ENCODE peak calls at places on chromosome 11, in five cellular contexts. X is adrenal gland, R is astrocyte of the cerebellum, G is Calu3, K is glutamatergic neuron. E is an unnamed sample.

GRCh38 chr11:47233989-47234668 is 14.5 kb downstream of the ACP2 start:
- DNase-seq in R (no peak), G (no peak), X (peak), K (no peak), E (no peak)

GRCh38 chr11:118051611-118052461 is 25.0 kb upstream of the TMPRSS4 start:
- DNase-seq in X (peak), R (no peak), G (no peak), K (no peak), E (no peak)

GRCh38 chr11:19226378-19227195 is 14.2 kb downstream of the E2F8 start:
- DNase-seq in X (no peak), R (no peak), K (no peak), G (no peak), E (no peak)

GRCh38 chr11:116976941-116977570 is 121.2 kb downstream of the SIK3 start:
- DNase-seq in G (no peak), X (no peak), K (no peak), R (no peak), E (no peak)

GRCh38 chr11:67367014-67367835 is 6.2 kb downstream of the CLCF1 start:
- DNase-seq in K (no peak), G (no peak), R (no peak), X (no peak), E (no peak)

GRCh38 chr11:111327908-111328624 is 29.7 kb downstream of the POU2AF3 start:
- DNase-seq in G (peak), R (no peak), K (no peak), X (peak), E (no peak)

GRCh38 chr11:60085909-60086308 is 2.6 kb upstream of the MS4A2 start:
- DNase-seq in R (no peak), K (no peak), X (no peak), G (no peak), E (no peak)

GRCh38 chr11:36156486-36157150 is 132.6 kb downstream of the COMMD9 start:
- DNase-seq in R (no peak), G (no peak), X (no peak), K (no peak), E (no peak)

GRCh38 chr11:13963169-13963948 is 836 bp downstream of the SPON1 start:
- DNase-seq in K (peak), R (no peak), X (no peak), G (no peak), E (peak)

GRCh38 chr11:106691807-106692365 is 326.4 kb downstream of the GUCY1A2 start:
- DNase-seq in K (no peak), G (no peak), R (no peak), X (no peak), E (no peak)

GRCh38 chr11:11178671-11179070 is 174.4 kb downstream of the CSNK2A3 start:
- DNase-seq in G (no peak), K (no peak), X (no peak), R (no peak), E (no peak)

GRCh38 chr11:64566042-64566914 is 24.7 kb upstream of the SLC22A12 start:
- DNase-seq in K (peak), X (peak), G (peak), R (peak), E (no peak)

GRCh38 chr11:2714463-2714800 is 14.6 kb upstream of the KCNQ1OT1 start:
- DNase-seq in X (no peak), R (no peak), G (no peak), K (no peak), E (no peak)

GRCh38 chr11:9150944-9151343 is 59.5 kb upstream of the SCUBE2 start:
- DNase-seq in K (no peak), X (no peak), R (no peak), G (no peak), E (no peak)

GRCh38 chr11:69201764-69202370 is 46.1 kb downstream of the SMIM38 start:
- DNase-seq in X (no peak), R (no peak), K (no peak), G (no peak), E (no peak)

GRCh38 chr11:13033760-13034533 is 24.8 kb downstream of the RASSF10 start:
- DNase-seq in X (no peak), R (no peak), K (no peak), G (no peak), E (no peak)

GRCh38 chr11:55726715-55727324 is 46.4 kb upstream of the OR5D13 start:
- DNase-seq in K (no peak), R (no peak), G (no peak), X (no peak), E (no peak)

GRCh38 chr11:64747961-64748715 is 4.2 kb upstream of the RASGRP2 start:
- DNase-seq in K (no peak), R (no peak), X (no peak), G (no peak), E (no peak)

GRCh38 chr11:95716266-95716665 is 73.3 kb downstream of the FAM76B start:
- DNase-seq in R (peak), G (no peak), K (no peak), X (no peak), E (no peak)

GRCh38 chr11:111631666-111632039 is 29.4 kb downstream of the SIK2 start:
- DNase-seq in G (no peak), K (no peak), R (peak), X (no peak), E (no peak)

GRCh38 chr11:78526497-78527146 is 48.0 kb downstream of the NARS2 start:
- DNase-seq in R (no peak), G (no peak), K (no peak), X (no peak), E (no peak)

GRCh38 chr11:88341852-88342251 is 4.3 kb upstream of the CTSC start:
- DNase-seq in G (no peak), X (no peak), R (no peak), K (no peak), E (no peak)

GRCh38 chr11:88042238-88043032 is 132.8 kb downstream of the RAB38 start:
- DNase-seq in K (no peak), X (no peak), R (no peak), G (no peak), E (no peak)

GRCh38 chr11:45106006-45106405 is 40.4 kb upstream of the PRDM11 start:
- DNase-seq in G (no peak), X (no peak), K (no peak), R (no peak), E (no peak)

GRCh38 chr11:18313985-18314763 is 7.8 kb downstream of the HPS5 start:
- DNase-seq in K (no peak), G (no peak), R (no peak), X (peak), E (no peak)

GRCh38 chr11:86888164-86888977 is 66.8 kb downstream of the FZD4 start:
- DNase-seq in K (peak), X (no peak), G (no peak), R (peak), E (no peak)

GRCh38 chr11:129248618-129249017 is 56.5 kb upstream of the ARHGAP32 start:
- DNase-seq in X (no peak), G (no peak), R (no peak), K (no peak), E (no peak)

GRCh38 chr11:73651252-73651651 is 4.9 kb downstream of the PLEKHB1 start:
- DNase-seq in G (no peak), R (no peak), K (no peak), X (no peak), E (no peak)

GRCh38 chr11:387193-387793 is 6.7 kb upstream of the PKP3 start:
- DNase-seq in R (no peak), K (no peak), X (no peak), G (no peak), E (no peak)

GRCh38 chr11:391117-392017 is 2.6 kb upstream of the PKP3 start:
- DNase-seq in R (no peak), X (no peak), G (no peak), K (no peak), E (no peak)

GRCh38 chr11:392102-392777 is 1.8 kb upstream of the PKP3 start:
- DNase-seq in K (no peak), G (no peak), R (no peak), X (no peak), E (no peak)

GRCh38 chr11:393219-394033 is 583 bp upstream of the PKP3 start:
- DNase-seq in G (peak), R (no peak), K (no peak), X (no peak), E (no peak)

GRCh38 chr11:390175-390574 is 3.8 kb upstream of the PKP3 start:
- DNase-seq in G (no peak), X (no peak), K (no peak), R (no peak), E (no peak)
- TF ChIP-seq CTCF in G (peak), X (no peak), K (no peak), R (no peak), E (peak)

GRCh38 chr11:131693756-131694155 is 323.3 kb downstream of the NTM start:
- DNase-seq in G (no peak), R (no peak), K (no peak), X (no peak), E (no peak)

GRCh38 chr11:131696584-131697120 is 326.2 kb downstream of the NTM start:
- DNase-seq in G (no peak), K (no peak), R (no peak), X (no peak), E (no peak)

GRCh38 chr11:131695889-131696429 is 325.5 kb downstream of the NTM start:
- DNase-seq in X (no peak), R (no peak), K (no peak), G (no peak), E (no peak)

GRCh38 chr11:131692961-131693360 is 322.5 kb downstream of the NTM start:
- DNase-seq in X (peak), K (no peak), R (no peak), G (no peak), E (no peak)

DNA sequence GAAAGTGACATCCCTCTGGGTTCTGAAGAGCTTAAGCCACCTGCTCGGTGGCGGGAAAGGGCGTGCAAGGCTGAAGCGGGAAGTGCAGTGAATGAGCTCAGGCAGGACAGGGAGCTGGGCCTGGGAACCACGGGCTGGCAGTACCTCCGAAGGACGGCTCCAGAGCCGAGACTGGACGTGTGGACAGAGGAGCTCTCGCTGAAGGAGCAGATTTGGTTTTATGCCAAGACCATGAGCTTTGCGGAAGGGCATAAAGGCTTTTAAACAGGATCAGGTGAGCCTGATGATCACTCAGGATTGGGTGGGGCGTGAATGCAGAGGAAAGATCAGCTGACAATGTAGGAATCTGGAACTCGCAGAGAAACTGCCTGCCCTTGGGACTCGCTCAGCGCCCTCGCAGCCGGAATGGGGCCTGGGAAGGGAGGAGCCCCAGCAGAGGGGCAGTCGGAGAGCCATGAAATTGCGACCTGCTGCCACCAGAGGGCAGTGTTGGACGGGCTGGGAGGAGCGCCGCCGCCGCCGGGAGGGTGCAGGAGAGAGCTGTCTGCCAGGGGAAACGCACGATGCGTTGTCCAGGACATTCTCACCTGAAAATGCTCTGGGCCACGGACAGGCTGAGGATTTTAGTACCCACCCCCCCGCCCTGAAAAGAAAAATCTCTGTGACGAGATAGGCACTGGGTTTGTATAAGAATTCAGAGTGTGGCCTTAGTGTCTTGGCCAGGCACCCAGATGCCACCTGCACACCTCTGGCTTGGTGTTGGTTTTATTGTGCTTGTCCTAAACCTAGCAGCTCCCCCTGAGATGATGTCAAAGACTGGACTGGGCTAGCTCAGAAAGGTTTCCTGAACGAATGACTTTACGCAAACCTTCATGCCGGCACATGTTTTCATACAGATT is 324.4 kb downstream of the NTM start:
- DNase-seq in K (peak), G (peak), R (peak), X (peak), E (peak)
- TF ChIP-seq CTCF in K (peak), G (peak), R (peak), X (peak), E (peak)

DNA sequence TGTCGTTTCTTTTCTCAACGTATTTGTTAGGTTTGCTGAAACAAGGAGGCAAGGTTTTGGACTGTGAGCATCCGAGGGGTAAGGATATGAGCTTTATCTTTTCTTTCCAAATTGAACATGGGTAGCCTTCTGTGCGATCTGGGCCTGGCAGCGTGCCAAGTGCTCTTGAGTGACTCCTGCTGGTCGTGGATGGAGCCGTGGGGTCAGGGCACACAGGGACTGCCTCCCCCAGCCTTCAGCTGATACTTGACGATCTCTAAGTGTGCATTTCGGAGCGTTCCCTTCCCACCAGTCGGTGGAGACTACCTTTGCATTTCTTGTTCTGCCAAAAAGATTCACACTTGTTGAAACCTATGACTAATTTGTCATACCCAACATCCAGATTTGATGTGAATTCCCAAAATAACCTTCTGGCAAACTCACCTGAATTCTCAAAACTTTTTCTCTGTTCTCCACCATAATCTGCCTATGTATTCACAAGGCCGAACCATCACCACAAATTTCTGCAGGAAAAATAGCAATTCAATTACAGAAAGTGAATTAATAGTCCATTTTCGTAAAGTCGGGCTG is 40.2 kb upstream of the CLMP start:
- DNase-seq in K (peak), R (no peak), X (peak), G (peak), E (no peak)
- TF ChIP-seq CTCF in K (peak), R (peak), X (peak), G (peak), E (peak)

GRCh38 chr11:134258577-134258976 is 5.2 kb downstream of the ACAD8 start:
- DNase-seq in R (no peak), G (no peak), K (no peak), X (no peak), E (no peak)

GRCh38 chr11:134264966-134265365 is 11.2 kb upstream of the GLB1L3 start:
- DNase-seq in K (no peak), R (no peak), G (no peak), X (no peak), E (no peak)

GRCh38 chr11:134260503-134260902 is 7.1 kb downstream of the ACAD8 start:
- DNase-seq in G (no peak), X (no peak), R (no peak), K (no peak), E (peak)

GRCh38 chr11:134261000-134261399 is 7.6 kb downstream of the ACAD8 start:
- DNase-seq in G (no peak), K (no peak), R (no peak), X (no peak), E (no peak)

DNA sequence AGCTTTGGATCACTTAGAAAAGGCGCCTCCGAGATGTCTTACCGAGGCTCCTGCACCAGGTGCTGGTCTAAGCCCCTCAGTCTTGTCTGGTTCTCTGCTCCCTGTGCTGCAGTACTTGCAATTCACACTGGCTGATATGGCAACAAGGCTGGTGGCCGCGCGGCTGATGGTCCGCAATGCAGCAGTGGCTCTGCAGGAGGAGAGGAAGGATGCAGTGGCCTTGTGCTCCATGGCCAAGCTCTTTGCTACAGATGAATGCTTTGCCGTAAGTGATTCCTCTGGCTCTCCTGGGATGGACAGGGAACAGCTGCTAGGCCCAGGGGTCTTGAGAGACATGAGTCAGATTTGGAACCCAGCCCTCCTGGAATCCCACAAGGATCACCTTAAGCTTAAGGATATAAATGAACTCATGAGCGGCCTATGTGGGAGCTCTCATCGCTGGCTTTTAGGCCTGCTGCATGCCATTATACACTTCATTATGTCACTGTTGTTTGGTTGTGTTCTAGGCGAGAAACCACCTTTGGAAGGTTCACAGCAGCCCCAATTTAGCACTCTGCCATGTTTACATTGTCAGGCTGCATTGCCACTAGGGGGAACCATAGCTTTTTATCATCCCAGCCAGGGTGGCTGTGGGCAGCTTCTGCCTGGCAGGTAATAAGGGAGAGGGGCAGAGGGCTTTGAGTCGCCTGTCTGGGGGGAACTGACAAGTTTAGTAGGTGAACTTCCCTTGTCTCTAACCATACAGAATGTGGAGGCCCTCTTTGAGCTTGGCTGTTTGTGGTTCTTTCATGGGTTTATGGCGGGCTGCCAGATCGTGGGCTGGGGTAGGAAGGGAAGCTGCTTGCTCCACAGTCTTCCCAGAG is 8.5 kb downstream of the ACAD8 start:
- DNase-seq in G (peak), X (no peak), K (peak), R (peak), E (peak)
- TF ChIP-seq CTCF in G (peak), X (peak), K (peak), R (peak), E (peak)

DNA sequence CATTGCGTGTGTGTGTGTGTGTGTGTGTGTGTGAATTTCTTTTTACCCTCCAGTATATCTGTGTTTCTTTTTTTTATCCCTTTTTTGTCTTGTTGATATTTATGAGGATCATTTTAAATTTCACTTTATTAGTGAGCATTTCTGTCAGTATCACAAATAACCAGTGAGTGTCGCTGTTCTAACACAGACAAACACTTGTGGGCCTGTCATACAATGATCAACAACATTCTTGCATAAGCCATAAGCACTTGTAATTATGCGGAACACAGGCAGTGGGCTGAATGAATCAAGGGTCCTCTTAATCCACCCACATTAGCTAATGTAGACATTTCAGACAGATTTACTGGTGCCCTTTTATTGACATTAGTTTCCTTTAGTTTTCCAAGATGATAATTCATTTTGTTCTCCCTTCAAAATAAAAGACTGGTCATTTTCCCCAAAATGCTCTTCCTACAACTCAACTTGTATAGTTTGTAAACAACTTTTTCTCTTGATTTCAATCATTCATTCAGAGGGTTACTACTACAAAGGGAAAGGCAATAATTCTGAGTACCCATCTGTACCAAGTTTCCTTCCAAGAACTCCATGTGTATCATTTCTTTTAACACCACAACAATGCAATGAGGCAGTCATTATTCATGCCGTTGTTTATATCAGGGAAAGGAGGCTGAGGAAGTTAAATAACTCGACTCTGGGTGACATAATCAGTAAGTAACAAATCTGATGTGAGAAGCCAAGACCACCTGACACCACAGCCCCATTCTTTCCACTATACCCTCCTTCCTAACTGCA is 34.6 kb upstream of the ANO3 start:
- DNase-seq in R (peak), K (no peak), X (no peak), G (peak), E (peak)
- TF ChIP-seq CTCF in R (peak), K (peak), X (peak), G (peak), E (peak)

E was measured in GM10248.